ENCODE peak calls at places on chromosomes 13 and 19, in five cellular contexts. Y is GM12865, V is neural progenitor cell, B is fibroblast of pulmonary artery, H is cardiac muscle cell. D is an unnamed sample.

GRCh38 chr19:14116918-14117578 is 514 bp downstream of the PRKACA start:
- DNase-seq in H (no peak), V (no peak), Y (no peak), B (no peak), D (no peak)

GRCh38 chr13:111315347-111315995 is 5.0 kb upstream of the TEX29 start:
- DNase-seq in H (peak; percentile 19), V (no peak), B (no peak), Y (no peak), D (no peak)

GRCh38 chr19:30450101-30450500 is 77.9 kb downstream of the ZNF536 start:
- DNase-seq in V (peak; percentile 71), Y (no peak), B (peak; percentile 2), H (peak; percentile 45), D (no peak)

GRCh38 chr19:50486823-50487515 is 10.3 kb upstream of the GARIN5A start:
- DNase-seq in B (peak; percentile 43), H (peak; percentile 44), Y (peak; percentile 71), V (peak; percentile 68), D (peak; percentile 18)

GRCh38 chr13:109963384-109963783 is 177.0 kb upstream of the IRS2 start:
- DNase-seq in H (no peak), V (no peak), B (no peak), Y (no peak), D (no peak)

GRCh38 chr19:14371321-14371821 is 9.9 kb upstream of the ADGRE5 start:
- DNase-seq in V (no peak), Y (no peak), H (no peak), B (no peak), D (no peak)

GRCh38 chr19:47075941-47076340 is 27.5 kb upstream of the TMEM160 start:
- DNase-seq in Y (no peak), H (no peak), B (no peak), V (no peak), D (no peak)

GRCh38 chr19:35318679-35319448 is 10.1 kb upstream of the CD22 start:
- DNase-seq in Y (no peak), B (peak; percentile 76), H (peak; percentile 58), V (no peak), D (peak; percentile 69)

GRCh38 chr19:1445932-1446712 is 3.8 kb upstream of the APC2 start:
- DNase-seq in H (no peak), Y (no peak), B (no peak), V (peak; percentile 87), D (no peak)

GRCh38 chr19:44845612-44846454 is at the start of gene NECTIN2:
- DNase-seq in H (peak; percentile 99), B (peak; percentile 99), V (peak; percentile 99), Y (peak; percentile 96), D (peak; percentile 98)

GRCh38 chr19:10180459-10180858 is 14.3 kb downstream of the DNMT1 start:
- DNase-seq in Y (no peak), V (no peak), H (no peak), B (no peak), D (no peak)

GRCh38 chr13:24860775-24861174 is 96.8 kb downstream of the RNF17 start:
- DNase-seq in B (no peak), H (no peak), Y (no peak), V (no peak), D (no peak)

GRCh38 chr19:19627716-19628498 is at the start of gene LPAR2:
- DNase-seq in H (peak; percentile 21), B (no peak), V (peak; percentile 86), Y (peak; percentile 86), D (peak; percentile 60)

GRCh38 chr19:45086453-45086852 is 6.5 kb upstream of the PPP1R37 start:
- DNase-seq in B (no peak), V (no peak), Y (no peak), H (no peak), D (no peak)

GRCh38 chr19:15962319-15962718 is 13.5 kb downstream of the OR10H4 start:
- DNase-seq in V (no peak), H (no peak), Y (no peak), B (no peak), D (no peak)

GRCh38 chr19:4589579-4590410 is 30.3 kb upstream of the SEMA6B start:
- DNase-seq in H (no peak), V (peak; percentile 34), Y (peak; percentile 46), B (no peak), D (peak; percentile 22)

GRCh38 chr13:48505597-48506091 is 27.2 kb downstream of the RCBTB2 start:
- DNase-seq in V (no peak), B (no peak), H (no peak), Y (peak; percentile 95), D (peak; percentile 6)

GRCh38 chr13:48506092-48506701 is 26.7 kb downstream of the RCBTB2 start:
- DNase-seq in V (no peak), H (no peak), Y (no peak), B (no peak), D (no peak)

GRCh38 chr13:48507024-48507423 is 25.9 kb downstream of the RCBTB2 start:
- DNase-seq in B (no peak), V (no peak), H (no peak), Y (no peak), D (peak; percentile 50)

GRCh38 chr13:48502601-48503319 is 30.1 kb downstream of the RCBTB2 start:
- DNase-seq in H (no peak), B (no peak), V (no peak), Y (no peak), D (no peak)

GRCh38 chr13:48504606-48505369 is 28.1 kb downstream of the RCBTB2 start:
- DNase-seq in V (no peak), H (no peak), B (no peak), Y (peak; percentile 68), D (peak; percentile 75)
- TF ChIP-seq CTCF in V (peak; percentile 3), H (no peak), B (no peak), Y (no peak), D (peak; percentile 30)

DNA sequence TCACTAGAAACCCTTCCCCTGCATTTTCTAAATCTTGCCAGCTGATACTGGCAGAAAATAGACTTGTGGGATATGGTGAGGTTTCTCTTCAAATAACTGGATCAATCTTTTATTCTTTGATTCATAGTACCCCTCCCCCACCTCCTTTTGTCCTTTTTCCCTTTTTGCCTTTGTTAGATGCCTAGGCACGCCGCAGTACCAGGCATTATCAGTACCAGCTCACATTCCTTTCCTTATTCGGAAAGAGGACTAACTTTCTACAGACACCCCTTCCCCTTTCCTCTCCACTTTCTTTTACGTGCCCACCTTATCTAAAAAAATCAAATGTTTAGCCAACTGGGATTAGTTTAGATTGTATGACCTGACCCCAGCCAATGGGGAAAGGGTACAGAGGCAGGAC is 226.4 kb downstream of the MTUS2 start:
- DNase-seq in H (no peak), V (peak; percentile 30), B (no peak), Y (no peak), D (no peak)
- H3K4me3 ChIP-seq in H (no peak overlapping the region), V (no peak overlapping the region), B (no peak overlapping the region), Y (no peak overlapping the region), D (no peak overlapping the region)

GRCh38 chr13:23715092-23715761 is 145.0 kb downstream of the TNFRSF19 start:
- DNase-seq in V (no peak), B (no peak), Y (no peak), H (no peak), D (no peak)
- TF ChIP-seq CTCF in V (no peak), B (no peak), Y (no peak), H (no peak), D (no peak)

DNA sequence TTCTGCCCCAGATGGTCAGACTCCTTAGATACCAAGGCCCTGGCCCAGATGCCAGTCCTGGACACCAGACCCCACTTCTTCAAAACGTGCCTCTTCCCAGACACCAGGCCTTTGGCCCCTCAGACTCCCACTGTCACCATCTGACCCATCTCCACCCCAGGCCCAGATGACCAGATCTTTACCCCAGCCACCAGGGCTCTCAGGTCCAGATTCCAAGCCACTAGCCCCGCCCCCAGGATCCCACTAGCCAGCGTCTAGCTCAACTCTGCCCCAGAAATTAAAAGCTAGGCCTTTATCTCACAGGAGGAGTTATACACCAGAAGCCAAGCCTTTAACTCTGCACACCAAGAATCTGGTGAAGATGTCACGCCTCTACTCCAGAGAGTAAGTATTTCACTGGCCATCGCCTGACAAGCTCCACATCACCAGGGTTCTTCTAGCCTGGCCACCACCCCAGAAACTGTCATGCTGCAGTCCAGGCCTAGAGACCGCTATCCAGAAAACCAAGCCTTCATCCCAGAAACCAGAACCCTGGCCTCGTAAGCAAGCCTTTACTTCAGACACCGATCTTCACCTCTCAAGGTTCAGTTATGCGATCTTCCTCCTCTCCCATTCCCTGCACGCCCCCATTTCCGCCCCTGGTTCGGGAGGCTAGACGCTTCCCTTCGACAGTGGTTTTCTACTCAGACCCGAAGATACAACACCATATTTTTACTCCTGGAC is 595 bp downstream of the XAB2 start:
- DNase-seq in H (no peak), Y (no peak), V (peak; percentile 40), B (no peak), D (no peak)
- H3K4me3 ChIP-seq in H (peak overlapping the region; percentile 94), Y (peak overlapping the region; percentile 93), V (peak overlapping the region; percentile 95), B (peak overlapping the region; percentile 100), D (peak overlapping the region; percentile 100)

DNA sequence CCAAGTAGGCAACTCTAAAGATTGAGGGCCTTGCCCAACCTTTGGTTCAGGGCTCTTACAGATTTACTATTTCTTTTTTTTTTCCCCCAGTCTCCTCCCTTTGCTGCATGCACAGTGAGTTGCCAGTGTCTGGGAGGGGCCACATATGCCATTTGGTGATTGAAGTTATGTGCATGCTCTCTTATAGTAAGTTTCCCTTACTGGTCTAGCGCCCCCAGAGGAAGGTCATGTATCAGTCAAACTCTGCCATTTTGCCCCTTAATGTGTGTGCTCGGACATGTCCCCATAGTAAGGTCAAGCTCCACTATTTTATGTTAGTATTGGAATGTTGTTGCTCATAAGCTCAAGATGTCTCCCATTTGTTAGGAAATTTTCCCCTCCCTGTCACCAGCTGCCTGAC is 1138.0 kb upstream of the SLC10A2 start:
- DNase-seq in Y (peak; percentile 0), V (no peak), H (no peak), B (no peak), D (no peak)
- TF ChIP-seq CTCF in Y (peak; percentile 3), V (no peak), H (no peak), B (no peak), D (no peak)

DNA sequence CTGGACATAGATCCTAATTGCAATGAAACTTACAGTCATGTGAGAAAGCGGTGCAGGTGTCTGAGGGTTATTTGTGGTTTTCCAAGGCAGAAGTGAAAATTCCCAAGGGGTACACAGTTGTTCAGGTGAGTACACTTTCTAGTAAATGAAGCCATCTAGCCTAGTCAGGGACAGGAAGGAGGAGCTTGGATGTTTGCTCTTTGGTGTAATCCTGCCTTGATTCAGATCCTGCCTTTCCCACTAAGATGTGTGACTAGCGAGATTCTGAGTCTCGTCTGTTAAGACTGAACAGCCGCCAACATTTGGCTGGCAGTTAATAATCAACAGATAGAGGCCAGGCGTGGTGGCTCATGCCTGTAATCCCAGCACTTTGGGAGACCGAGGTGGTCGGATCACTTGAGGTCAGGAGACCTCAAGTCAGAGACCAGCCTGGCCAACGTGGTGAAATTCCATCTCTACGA is 2.5 kb downstream of the RPS9 start:
- DNase-seq in B (no peak), V (no peak), H (peak; percentile 49), Y (no peak), D (no peak)
- H3K4me3 ChIP-seq in B (peak overlapping the region; percentile 97), V (peak overlapping the region; percentile 67), H (no peak overlapping the region), Y (peak overlapping the region; percentile 80), D (peak overlapping the region; percentile 91)

GRCh38 chr13:91036886-91037285 is 310.6 kb upstream of the MIR17HG start:
- DNase-seq in Y (no peak), V (no peak), H (no peak), B (no peak), D (no peak)

GRCh38 chr13:91032104-91032503 is 315.4 kb upstream of the MIR17HG start:
- DNase-seq in Y (no peak), B (no peak), V (no peak), H (no peak), D (no peak)

DNA sequence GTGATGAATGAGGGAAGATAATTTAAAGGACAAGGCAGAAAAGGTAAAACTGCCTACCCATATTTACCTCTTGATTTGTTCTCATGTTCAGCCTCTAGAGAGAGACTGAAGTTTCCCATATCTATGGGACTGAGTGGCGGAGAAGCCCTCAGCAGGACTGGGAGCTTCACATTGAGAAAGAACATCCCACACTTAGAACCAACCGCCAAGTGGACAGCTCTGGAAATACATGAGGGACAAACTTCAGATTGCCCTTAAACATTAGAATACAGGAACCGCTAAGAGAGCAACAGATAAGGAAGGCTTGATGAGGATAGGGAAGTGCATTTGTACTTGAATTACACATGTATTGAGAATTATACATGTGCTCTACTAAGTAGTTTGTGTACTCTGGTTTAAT is 316.0 kb upstream of the MIR17HG start:
- DNase-seq in B (no peak), V (no peak), Y (no peak), H (no peak), D (no peak)
- TF ChIP-seq CTCF in B (no peak), V (peak; percentile 23), Y (no peak), H (no peak), D (no peak)